ENCODE peak calls at places on chromosomes 4 and X, in nine cellular contexts. One of them, this sample, is unnamed.

GRCh38 chr4:176540814-176541213 is 221.0 kb downstream of the SPCS3 start:
- DNase-seq in esophagus muscularis mucosa: no peak
- DNase-seq in epithelial cell of proximal tubule: no peak
- DNase-seq in dorsolateral prefrontal cortex: no peak
- DNase-seq in cardiac muscle cell: no peak
- DNase-seq in WTC11: no peak
- DNase-seq in left lung: no peak
- DNase-seq in activated CD8-positive, alpha-beta T cell treated with anti-CD3 and anti-CD28 coated beads for 36 hours: no peak
- DNase-seq in fibroblast of the aortic adventitia: no peak
- DNase-seq in this sample: no peak

GRCh38 chr4:113157086-113157857 is 107.8 kb downstream of the ANK2 start:
- DNase-seq in esophagus muscularis mucosa: no peak
- DNase-seq in epithelial cell of proximal tubule: no peak
- DNase-seq in dorsolateral prefrontal cortex: no peak
- DNase-seq in cardiac muscle cell: no peak
- DNase-seq in WTC11: no peak
- DNase-seq in left lung: no peak
- DNase-seq in activated CD8-positive, alpha-beta T cell treated with anti-CD3 and anti-CD28 coated beads for 36 hours: no peak
- DNase-seq in fibroblast of the aortic adventitia: no peak
- DNase-seq in this sample: no peak

GRCh38 chr4:108492816-108493595 is 127.4 kb upstream of the RPL34 start:
- DNase-seq in esophagus muscularis mucosa: no peak
- DNase-seq in epithelial cell of proximal tubule: no peak
- DNase-seq in dorsolateral prefrontal cortex: no peak
- DNase-seq in cardiac muscle cell: peak
- DNase-seq in WTC11: peak
- DNase-seq in left lung: no peak
- DNase-seq in activated CD8-positive, alpha-beta T cell treated with anti-CD3 and anti-CD28 coated beads for 36 hours: peak
- DNase-seq in fibroblast of the aortic adventitia: peak
- DNase-seq in this sample: no peak

GRCh38 chr4:64940698-64941097 is 531.4 kb upstream of the TECRL start:
- DNase-seq in esophagus muscularis mucosa: no peak
- DNase-seq in epithelial cell of proximal tubule: peak
- DNase-seq in dorsolateral prefrontal cortex: no peak
- DNase-seq in cardiac muscle cell: no peak
- DNase-seq in WTC11: no peak
- DNase-seq in left lung: no peak
- DNase-seq in activated CD8-positive, alpha-beta T cell treated with anti-CD3 and anti-CD28 coated beads for 36 hours: no peak
- DNase-seq in fibroblast of the aortic adventitia: peak
- DNase-seq in this sample: no peak

GRCh38 chr4:184400891-184401290 is 73.5 kb downstream of the IRF2 start:
- DNase-seq in esophagus muscularis mucosa: no peak
- DNase-seq in epithelial cell of proximal tubule: no peak
- DNase-seq in dorsolateral prefrontal cortex: no peak
- DNase-seq in cardiac muscle cell: no peak
- DNase-seq in WTC11: no peak
- DNase-seq in left lung: no peak
- DNase-seq in activated CD8-positive, alpha-beta T cell treated with anti-CD3 and anti-CD28 coated beads for 36 hours: no peak
- DNase-seq in fibroblast of the aortic adventitia: no peak
- DNase-seq in this sample: no peak

GRCh38 chrX:130694983-130695382 is 208.0 kb downstream of the ENOX2 start:
- DNase-seq in esophagus muscularis mucosa: no peak
- DNase-seq in epithelial cell of proximal tubule: no peak
- DNase-seq in dorsolateral prefrontal cortex: no peak
- DNase-seq in cardiac muscle cell: no peak
- DNase-seq in WTC11: no peak
- DNase-seq in left lung: no peak
- DNase-seq in activated CD8-positive, alpha-beta T cell treated with anti-CD3 and anti-CD28 coated beads for 36 hours: no peak
- DNase-seq in fibroblast of the aortic adventitia: no peak
- DNase-seq in this sample: no peak

GRCh38 chrX:120726294-120726693 is 96.4 kb upstream of the C1GALT1C1 start:
- DNase-seq in esophagus muscularis mucosa: no peak
- DNase-seq in epithelial cell of proximal tubule: no peak
- DNase-seq in dorsolateral prefrontal cortex: no peak
- DNase-seq in cardiac muscle cell: no peak
- DNase-seq in WTC11: no peak
- DNase-seq in left lung: no peak
- DNase-seq in activated CD8-positive, alpha-beta T cell treated with anti-CD3 and anti-CD28 coated beads for 36 hours: no peak
- DNase-seq in fibroblast of the aortic adventitia: no peak
- DNase-seq in this sample: no peak

GRCh38 chr4:1851575-1852415 is 4.2 kb downstream of the LETM1 start:
- DNase-seq in esophagus muscularis mucosa: no peak
- DNase-seq in epithelial cell of proximal tubule: no peak
- DNase-seq in dorsolateral prefrontal cortex: no peak
- DNase-seq in cardiac muscle cell: peak
- DNase-seq in WTC11: no peak
- DNase-seq in left lung: peak
- DNase-seq in activated CD8-positive, alpha-beta T cell treated with anti-CD3 and anti-CD28 coated beads for 36 hours: no peak
- DNase-seq in fibroblast of the aortic adventitia: no peak
- DNase-seq in this sample: no peak

GRCh38 chr4:150949943-150950342 is 65.1 kb downstream of the LRBA start:
- DNase-seq in esophagus muscularis mucosa: no peak
- DNase-seq in epithelial cell of proximal tubule: no peak
- DNase-seq in dorsolateral prefrontal cortex: no peak
- DNase-seq in cardiac muscle cell: no peak
- DNase-seq in WTC11: no peak
- DNase-seq in left lung: no peak
- DNase-seq in activated CD8-positive, alpha-beta T cell treated with anti-CD3 and anti-CD28 coated beads for 36 hours: no peak
- DNase-seq in fibroblast of the aortic adventitia: no peak
- DNase-seq in this sample: no peak

GRCh38 chrX:98068210-98068609 is 1184.5 kb downstream of the RPA4 start:
- DNase-seq in esophagus muscularis mucosa: no peak
- DNase-seq in epithelial cell of proximal tubule: no peak
- DNase-seq in dorsolateral prefrontal cortex: no peak
- DNase-seq in cardiac muscle cell: no peak
- DNase-seq in WTC11: no peak
- DNase-seq in left lung: no peak
- DNase-seq in activated CD8-positive, alpha-beta T cell treated with anti-CD3 and anti-CD28 coated beads for 36 hours: no peak
- DNase-seq in fibroblast of the aortic adventitia: no peak
- DNase-seq in this sample: no peak

GRCh38 chr4:77800483-77801259 is 18.5 kb downstream of the CNOT6L start:
- DNase-seq in esophagus muscularis mucosa: no peak
- DNase-seq in epithelial cell of proximal tubule: no peak
- DNase-seq in dorsolateral prefrontal cortex: no peak
- DNase-seq in cardiac muscle cell: peak
- DNase-seq in WTC11: no peak
- DNase-seq in left lung: no peak
- DNase-seq in activated CD8-positive, alpha-beta T cell treated with anti-CD3 and anti-CD28 coated beads for 36 hours: no peak
- DNase-seq in fibroblast of the aortic adventitia: peak
- DNase-seq in this sample: no peak

GRCh38 chr4:130233377-130234047 is 1137.6 kb downstream of the C4orf33 start:
- DNase-seq in esophagus muscularis mucosa: no peak
- DNase-seq in epithelial cell of proximal tubule: no peak
- DNase-seq in dorsolateral prefrontal cortex: no peak
- DNase-seq in cardiac muscle cell: peak
- DNase-seq in WTC11: no peak
- DNase-seq in left lung: no peak
- DNase-seq in activated CD8-positive, alpha-beta T cell treated with anti-CD3 and anti-CD28 coated beads for 36 hours: no peak
- DNase-seq in fibroblast of the aortic adventitia: peak
- DNase-seq in this sample: no peak

GRCh38 chrX:118595501-118596042 is 100.0 kb downstream of the DOCK11 start:
- DNase-seq in esophagus muscularis mucosa: no peak
- DNase-seq in epithelial cell of proximal tubule: no peak
- DNase-seq in dorsolateral prefrontal cortex: no peak
- DNase-seq in cardiac muscle cell: peak
- DNase-seq in WTC11: no peak
- DNase-seq in left lung: no peak
- DNase-seq in activated CD8-positive, alpha-beta T cell treated with anti-CD3 and anti-CD28 coated beads for 36 hours: no peak
- DNase-seq in fibroblast of the aortic adventitia: no peak
- DNase-seq in this sample: no peak

GRCh38 chr4:94491322-94491721 is 39.6 kb downstream of the PDLIM5 start:
- DNase-seq in esophagus muscularis mucosa: no peak
- DNase-seq in epithelial cell of proximal tubule: no peak
- DNase-seq in dorsolateral prefrontal cortex: no peak
- DNase-seq in cardiac muscle cell: no peak
- DNase-seq in WTC11: no peak
- DNase-seq in left lung: no peak
- DNase-seq in activated CD8-positive, alpha-beta T cell treated with anti-CD3 and anti-CD28 coated beads for 36 hours: no peak
- DNase-seq in fibroblast of the aortic adventitia: peak
- DNase-seq in this sample: no peak

GRCh38 chr4:75555294-75556164 is at the start of gene ODAPH:
- DNase-seq in esophagus muscularis mucosa: no peak
- DNase-seq in epithelial cell of proximal tubule: peak
- DNase-seq in dorsolateral prefrontal cortex: no peak
- DNase-seq in cardiac muscle cell: no peak
- DNase-seq in WTC11: no peak
- DNase-seq in left lung: no peak
- DNase-seq in activated CD8-positive, alpha-beta T cell treated with anti-CD3 and anti-CD28 coated beads for 36 hours: peak
- DNase-seq in fibroblast of the aortic adventitia: no peak
- DNase-seq in this sample: no peak

GRCh38 chr4:158211288-158211687 is 1.0 kb downstream of the TMEM144 start:
- DNase-seq in esophagus muscularis mucosa: no peak
- DNase-seq in epithelial cell of proximal tubule: no peak
- DNase-seq in dorsolateral prefrontal cortex: no peak
- DNase-seq in cardiac muscle cell: no peak
- DNase-seq in WTC11: no peak
- DNase-seq in left lung: no peak
- DNase-seq in activated CD8-positive, alpha-beta T cell treated with anti-CD3 and anti-CD28 coated beads for 36 hours: no peak
- DNase-seq in fibroblast of the aortic adventitia: no peak
- DNase-seq in this sample: no peak

GRCh38 chr4:64516176-64516575 is 106.9 kb upstream of the TECRL start:
- DNase-seq in esophagus muscularis mucosa: no peak
- DNase-seq in epithelial cell of proximal tubule: no peak
- DNase-seq in dorsolateral prefrontal cortex: no peak
- DNase-seq in cardiac muscle cell: no peak
- DNase-seq in WTC11: no peak
- DNase-seq in left lung: no peak
- DNase-seq in activated CD8-positive, alpha-beta T cell treated with anti-CD3 and anti-CD28 coated beads for 36 hours: no peak
- DNase-seq in fibroblast of the aortic adventitia: no peak
- DNase-seq in this sample: no peak

DNA sequence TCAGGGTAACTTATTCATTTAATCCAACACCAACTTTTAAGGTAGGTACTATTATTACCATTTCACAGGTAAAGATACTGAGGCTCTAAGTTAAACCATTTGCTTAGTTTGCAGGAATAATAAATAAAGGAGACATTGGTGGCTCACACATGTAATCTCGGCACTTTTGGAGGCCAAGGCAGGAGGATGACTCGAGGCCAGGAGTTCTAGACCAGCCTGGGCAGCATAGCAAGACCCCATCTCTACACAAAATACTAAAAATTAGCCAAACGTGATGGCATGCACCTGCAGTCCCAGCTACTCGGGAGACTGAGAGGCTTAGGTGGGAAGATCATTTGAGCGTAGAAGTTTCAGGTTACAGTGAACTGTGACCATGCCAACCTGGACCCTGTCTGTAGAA is 37.7 kb downstream of the SULT1E1 start:
- DNase-seq in esophagus muscularis mucosa: no peak
- DNase-seq in epithelial cell of proximal tubule: no peak
- DNase-seq in dorsolateral prefrontal cortex: no peak
- DNase-seq in cardiac muscle cell: no peak
- DNase-seq in WTC11: no peak
- DNase-seq in left lung: no peak
- DNase-seq in activated CD8-positive, alpha-beta T cell treated with anti-CD3 and anti-CD28 coated beads for 36 hours: no peak
- DNase-seq in fibroblast of the aortic adventitia: no peak
- DNase-seq in this sample: no peak
- TF ChIP-seq CTCF in esophagus muscularis mucosa: no peak
- TF ChIP-seq CTCF in epithelial cell of proximal tubule: no peak
- TF ChIP-seq CTCF in dorsolateral prefrontal cortex: no peak
- TF ChIP-seq CTCF in cardiac muscle cell: no peak
- TF ChIP-seq CTCF in WTC11: no peak
- TF ChIP-seq CTCF in left lung: no peak
- TF ChIP-seq CTCF in activated CD8-positive, alpha-beta T cell treated with anti-CD3 and anti-CD28 coated beads for 36 hours: no peak
- TF ChIP-seq CTCF in fibroblast of the aortic adventitia: no peak
- TF ChIP-seq CTCF in this sample: no peak

DNA sequence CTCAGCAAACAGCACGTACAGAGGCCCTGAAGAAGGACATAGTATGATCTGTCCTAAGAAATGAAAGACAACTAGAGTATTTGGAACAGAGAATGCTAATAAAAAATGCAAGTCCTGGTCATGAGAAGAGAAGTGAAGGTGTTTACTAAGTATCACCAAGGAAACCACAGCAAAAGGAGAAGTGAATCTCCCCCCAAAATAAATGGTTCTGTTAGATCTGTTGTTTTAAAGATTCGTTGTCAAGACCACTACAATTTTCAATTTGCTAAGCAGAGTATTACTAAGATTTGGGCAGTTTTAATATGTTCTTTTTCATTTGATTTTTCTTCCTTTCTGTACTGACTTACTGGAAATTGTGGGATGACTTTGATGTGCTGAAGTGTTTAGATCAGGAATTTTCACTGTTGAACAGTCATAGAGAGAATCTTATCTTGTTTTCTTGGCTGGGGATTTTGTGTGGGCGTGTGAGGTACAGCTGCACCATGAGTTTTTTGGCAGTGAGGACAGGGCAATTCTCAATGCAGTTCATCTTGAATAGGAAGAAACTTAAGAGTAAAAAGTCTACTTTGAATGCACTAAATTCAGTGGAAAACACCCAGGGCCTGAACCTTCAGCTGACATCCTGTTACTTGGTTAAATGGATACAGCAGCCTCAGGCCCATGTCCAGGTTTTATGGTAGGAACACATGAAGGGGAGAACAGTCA is 132.2 kb downstream of the STIM2 start:
- DNase-seq in esophagus muscularis mucosa: no peak
- DNase-seq in epithelial cell of proximal tubule: no peak
- DNase-seq in dorsolateral prefrontal cortex: peak
- DNase-seq in cardiac muscle cell: peak
- DNase-seq in WTC11: no peak
- DNase-seq in left lung: no peak
- DNase-seq in activated CD8-positive, alpha-beta T cell treated with anti-CD3 and anti-CD28 coated beads for 36 hours: peak
- DNase-seq in fibroblast of the aortic adventitia: peak
- DNase-seq in this sample: no peak
- TF ChIP-seq CTCF in esophagus muscularis mucosa: no peak
- TF ChIP-seq CTCF in epithelial cell of proximal tubule: no peak
- TF ChIP-seq CTCF in dorsolateral prefrontal cortex: no peak
- TF ChIP-seq CTCF in cardiac muscle cell: no peak
- TF ChIP-seq CTCF in WTC11: no peak
- TF ChIP-seq CTCF in left lung: no peak
- TF ChIP-seq CTCF in activated CD8-positive, alpha-beta T cell treated with anti-CD3 and anti-CD28 coated beads for 36 hours: no peak
- TF ChIP-seq CTCF in fibroblast of the aortic adventitia: no peak
- TF ChIP-seq CTCF in this sample: no peak

DNA sequence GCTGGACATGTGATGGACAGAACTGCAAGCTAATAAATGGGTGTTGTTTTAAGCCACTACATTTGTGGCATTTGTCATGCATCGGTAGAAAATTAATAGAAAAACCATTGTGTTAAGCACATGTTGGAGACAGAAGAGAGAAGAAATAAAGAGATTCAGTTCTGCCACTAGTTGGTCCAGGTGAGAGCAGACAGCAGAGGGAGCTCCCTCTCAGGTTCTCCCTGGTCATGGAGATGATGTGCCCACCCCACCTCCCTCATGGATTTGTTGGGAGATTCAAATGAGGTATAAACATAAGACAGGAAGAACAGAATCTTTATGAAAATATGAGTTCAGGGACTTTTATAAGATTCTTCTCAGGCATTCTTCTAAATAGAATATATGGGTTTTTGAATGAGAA is 36.8 kb upstream of the OCIAD2 start:
- DNase-seq in esophagus muscularis mucosa: no peak
- DNase-seq in epithelial cell of proximal tubule: no peak
- DNase-seq in dorsolateral prefrontal cortex: no peak
- DNase-seq in cardiac muscle cell: no peak
- DNase-seq in WTC11: peak
- DNase-seq in left lung: no peak
- DNase-seq in activated CD8-positive, alpha-beta T cell treated with anti-CD3 and anti-CD28 coated beads for 36 hours: peak
- DNase-seq in fibroblast of the aortic adventitia: no peak
- DNase-seq in this sample: no peak
- TF ChIP-seq CTCF in esophagus muscularis mucosa: no peak
- TF ChIP-seq CTCF in epithelial cell of proximal tubule: peak
- TF ChIP-seq CTCF in dorsolateral prefrontal cortex: no peak
- TF ChIP-seq CTCF in cardiac muscle cell: no peak
- TF ChIP-seq CTCF in WTC11: no peak
- TF ChIP-seq CTCF in left lung: no peak
- TF ChIP-seq CTCF in activated CD8-positive, alpha-beta T cell treated with anti-CD3 and anti-CD28 coated beads for 36 hours: no peak
- TF ChIP-seq CTCF in fibroblast of the aortic adventitia: no peak
- TF ChIP-seq CTCF in this sample: peak

GRCh38 chrX:1784773-1785172 is 169.9 kb downstream of the ASMT start:
- DNase-seq in esophagus muscularis mucosa: peak
- DNase-seq in epithelial cell of proximal tubule: no peak
- DNase-seq in dorsolateral prefrontal cortex: no peak
- DNase-seq in cardiac muscle cell: no peak
- DNase-seq in WTC11: no peak
- DNase-seq in left lung: no peak
- DNase-seq in activated CD8-positive, alpha-beta T cell treated with anti-CD3 and anti-CD28 coated beads for 36 hours: no peak
- DNase-seq in fibroblast of the aortic adventitia: no peak
- DNase-seq in this sample: no peak
- TF ChIP-seq CTCF in esophagus muscularis mucosa: no peak
- TF ChIP-seq CTCF in epithelial cell of proximal tubule: no peak
- TF ChIP-seq CTCF in dorsolateral prefrontal cortex: no peak
- TF ChIP-seq CTCF in cardiac muscle cell: no peak
- TF ChIP-seq CTCF in WTC11: peak
- TF ChIP-seq CTCF in left lung: no peak
- TF ChIP-seq CTCF in activated CD8-positive, alpha-beta T cell treated with anti-CD3 and anti-CD28 coated beads for 36 hours: no peak
- TF ChIP-seq CTCF in fibroblast of the aortic adventitia: no peak
- TF ChIP-seq CTCF in this sample: peak